ENCODE peak calls at places on chromosomes 3 and 15, in ten cellular contexts. H is activated CD4-positive, alpha-beta T cell treated with anti-CD3 and anti-CD28 coated beads for 36 hours; B is T-helper 2 cell; Y is activated T-helper 9 cell treated with anti-CD3 and anti-CD28 coated beads, Interleukin-2, amount 50 U/mL, for 16 hours; F is stimulated activated CD4-positive, alpha-beta T cell treated with anti-CD3 and anti-CD28 coated beads, Interleukin-15, amount 100 ng/mL, for 1 hour; X is midbrain; L is sciatic nerve; W is left colon; N is LoVo; E is activated CD8-positive, alpha-beta memory T cell treated with anti-CD3 and anti-CD28 coated beads for 48 hours. S is an unnamed sample.

GRCh38 chr3:145089337-145089736 is 1071.6 kb downstream of the PLOD2 start:
- DNase-seq in L (no peak), E (no peak), B (no peak), N (no peak), H (no peak), Y (no peak), X (no peak), F (no peak), W (no peak), S (no peak)

GRCh38 chr15:31554261-31554660 is 227.6 kb downstream of the KLF13 start:
- DNase-seq in E (no peak), W (no peak), H (no peak), Y (no peak), X (peak; percentile 42), L (no peak), N (no peak), B (no peak), F (no peak), S (no peak)

GRCh38 chr3:117118604-117119003 is 409.0 kb downstream of the TUSC7 start:
- DNase-seq in H (no peak), Y (no peak), F (no peak), W (no peak), L (no peak), X (no peak), N (no peak), E (no peak), B (no peak), S (no peak)

GRCh38 chr15:80275946-80276345 is 23.9 kb upstream of the CTXND1 start:
- DNase-seq in B (no peak), N (no peak), E (no peak), X (no peak), L (no peak), H (no peak), W (no peak), F (no peak), Y (no peak), S (no peak)

GRCh38 chr3:115958531-115958930 is 335.2 kb downstream of the GAP43 start:
- DNase-seq in L (no peak), X (no peak), Y (no peak), B (no peak), W (no peak), F (no peak), E (no peak), N (no peak), H (no peak), S (no peak)

GRCh38 chr15:81108427-81108826 is 25.6 kb upstream of the CFAP161 start:
- DNase-seq in B (no peak), N (no peak), L (no peak), E (no peak), F (no peak), X (peak; percentile 38), H (peak; percentile 26), W (no peak), Y (no peak), S (no peak)

GRCh38 chr3:180250172-180250571 is 213.4 kb upstream of the PEX5L start:
- DNase-seq in F (no peak), E (no peak), H (no peak), B (no peak), L (no peak), W (no peak), X (no peak), N (peak; percentile 23), Y (no peak), S (no peak)

GRCh38 chr3:177602601-177603136 is 405.4 kb upstream of the TBL1XR1 start:
- DNase-seq in B (no peak), L (no peak), N (peak; percentile 34), W (no peak), X (no peak), F (no peak), Y (no peak), E (no peak), H (no peak), S (no peak)

GRCh38 chr3:49017646-49017977 is 768 bp downstream of the DALRD3 start:
- DNase-seq in X (no peak), Y (no peak), N (peak; percentile 59), H (peak; percentile 36), F (no peak), L (no peak), W (no peak), E (no peak), B (no peak), S (no peak)

GRCh38 chr3:158728851-158729250 is 3.4 kb downstream of the RARRES1 start:
- DNase-seq in L (no peak), H (no peak), F (no peak), Y (no peak), X (no peak), W (no peak), N (no peak), B (no peak), E (no peak), S (no peak)

GRCh38 chr15:42157981-42158765 is 1.7 kb upstream of the PLA2G4F start:
- DNase-seq in F (no peak), B (no peak), L (no peak), Y (no peak), W (no peak), N (no peak), E (no peak), X (no peak), H (no peak), S (no peak)

GRCh38 chr15:63905131-63905530 is 71.4 kb upstream of the HERC1 start:
- DNase-seq in Y (no peak), H (no peak), L (no peak), N (no peak), E (no peak), X (no peak), F (no peak), B (no peak), W (no peak), S (no peak)

GRCh38 chr3:62188547-62189375 is 184.6 kb downstream of the FEZF2 start:
- DNase-seq in W (peak; percentile 81), Y (peak; percentile 21), B (peak; percentile 41), F (no peak), N (peak; percentile 75), E (peak; percentile 13), H (peak; percentile 82), L (peak; percentile 86), X (peak; percentile 77), S (peak; percentile 24)

GRCh38 chr15:41104234-41104633 is 11.8 kb downstream of the INO80 start:
- DNase-seq in H (no peak), N (no peak), B (no peak), Y (no peak), W (no peak), X (no peak), F (no peak), L (no peak), E (no peak), S (no peak)

GRCh38 chr3:8095724-8096123 is 405.9 kb upstream of the LMCD1 start:
- DNase-seq in B (no peak), F (no peak), W (no peak), X (no peak), H (no peak), E (no peak), L (no peak), Y (no peak), N (peak; percentile 7), S (no peak)

GRCh38 chr3:186105543-186105942 is 3.3 kb downstream of the ETV5 start:
- DNase-seq in Y (no peak), W (no peak), B (no peak), L (no peak), H (no peak), E (no peak), X (no peak), N (no peak), F (no peak), S (no peak)

GRCh38 chr15:78684645-78685044 is 43.6 kb upstream of the CHRNB4 start:
- DNase-seq in W (peak; percentile 12), Y (no peak), F (no peak), X (no peak), B (no peak), E (no peak), H (no peak), L (peak; percentile 9), N (peak; percentile 6), S (no peak)

GRCh38 chr15:92900712-92901052 is 558 bp downstream of the CHD2 start:
- DNase-seq in E (no peak), Y (no peak), L (no peak), N (no peak), F (no peak), B (no peak), H (no peak), W (no peak), X (no peak), S (no peak)

GRCh38 chr3:12312010-12312409 is 23.1 kb downstream of the PPARG start:
- DNase-seq in L (no peak), N (no peak), Y (no peak), E (no peak), F (no peak), W (no peak), B (no peak), H (no peak), X (no peak), S (no peak)

GRCh38 chr3:58492385-58492970 is 582 bp downstream of the KCTD6 start:
- DNase-seq in E (no peak), B (peak; percentile 12), N (peak; percentile 12), H (peak; percentile 59), X (no peak), W (peak; percentile 24), F (no peak), Y (no peak), L (no peak), S (no peak)

GRCh38 chr15:101052031-101052620 is 133.0 kb downstream of the LRRK1 start:
- DNase-seq in H (no peak), N (no peak), F (no peak), L (no peak), X (no peak), W (no peak), Y (no peak), B (no peak), E (no peak), S (no peak)

GRCh38 chr3:32313723-32314473 is 75.4 kb downstream of the CMTM8 start:
- DNase-seq in W (no peak), H (peak; percentile 54), E (no peak), Y (no peak), N (peak; percentile 51), F (no peak), B (no peak), X (no peak), L (no peak), S (no peak)

GRCh38 chr3:146280859-146281258 is 30.0 kb upstream of the PLSCR4 start:
- DNase-seq in W (no peak), X (no peak), B (no peak), N (no peak), L (no peak), E (no peak), H (no peak), F (no peak), Y (no peak), S (no peak)

GRCh38 chr3:181966387-181966786 is 254.7 kb downstream of the SOX2 start:
- DNase-seq in H (no peak), E (no peak), B (no peak), X (no peak), L (no peak), N (no peak), W (no peak), Y (no peak), F (no peak), S (no peak)

GRCh38 chr3:68441054-68441453 is 491.3 kb downstream of the TAFA4 start:
- DNase-seq in W (no peak), F (no peak), L (no peak), H (no peak), Y (no peak), E (no peak), B (no peak), N (no peak), X (no peak), S (no peak)

GRCh38 chr3:141305436-141305835 is 62.9 kb upstream of the ZBTB38 start:
- DNase-seq in F (no peak), L (no peak), X (no peak), B (no peak), H (peak; percentile 49), N (no peak), E (no peak), Y (no peak), W (no peak), S (no peak)

GRCh38 chr15:70856177-70856883 is 2.4 kb upstream of the LARP6 start:
- DNase-seq in N (no peak), E (no peak), W (no peak), F (no peak), X (no peak), Y (no peak), L (no peak), H (no peak), B (no peak), S (no peak)

GRCh38 chr3:37493485-37494080 is 319.2 kb upstream of the LRRFIP2 start:
- DNase-seq in F (no peak), B (no peak), Y (no peak), L (no peak), W (no peak), N (no peak), X (no peak), E (no peak), H (no peak), S (no peak)

S was measured in T-helper 17 cell.